ENCODE peak calls at places on chromosomes 12 and 14, in ten cellular contexts. One of them, this sample, is unnamed.

GRCh38 chr14:36315159-36315853 is 5.1 kb downstream of the MBIP start:
- DNase-seq in GM06990: no peak
- DNase-seq in WTC11: no peak
- DNase-seq in heart left ventricle: no peak
- DNase-seq in mesothelial cell of epicardium: no peak
- DNase-seq in fibroblast of the aortic adventitia: no peak
- DNase-seq in MM.1S: no peak
- DNase-seq in lower leg skin: no peak
- DNase-seq in body of pancreas: no peak
- DNase-seq in RWPE1: no peak
- DNase-seq in this sample: no peak

GRCh38 chr12:29517265-29517664 is 19.8 kb upstream of the OVCH1 start:
- DNase-seq in GM06990: no peak
- DNase-seq in WTC11: no peak
- DNase-seq in heart left ventricle: no peak
- DNase-seq in mesothelial cell of epicardium: no peak
- DNase-seq in fibroblast of the aortic adventitia: no peak
- DNase-seq in MM.1S: no peak
- DNase-seq in lower leg skin: no peak
- DNase-seq in body of pancreas: peak
- DNase-seq in RWPE1: no peak
- DNase-seq in this sample: no peak

GRCh38 chr12:75744607-75745256 is 233.3 kb upstream of the KRR1 start:
- DNase-seq in GM06990: no peak
- DNase-seq in WTC11: no peak
- DNase-seq in heart left ventricle: no peak
- DNase-seq in mesothelial cell of epicardium: no peak
- DNase-seq in fibroblast of the aortic adventitia: no peak
- DNase-seq in MM.1S: no peak
- DNase-seq in lower leg skin: no peak
- DNase-seq in body of pancreas: no peak
- DNase-seq in RWPE1: no peak
- DNase-seq in this sample: no peak

GRCh38 chr14:105899071-105899641 is 372.8 kb downstream of the TMEM121 start:
- DNase-seq in GM06990: no peak
- DNase-seq in WTC11: peak
- DNase-seq in heart left ventricle: peak
- DNase-seq in mesothelial cell of epicardium: no peak
- DNase-seq in fibroblast of the aortic adventitia: no peak
- DNase-seq in MM.1S: no peak
- DNase-seq in lower leg skin: no peak
- DNase-seq in body of pancreas: no peak
- DNase-seq in RWPE1: no peak
- DNase-seq in this sample: no peak

GRCh38 chr12:27864521-27864920 is 84.5 kb upstream of the MANSC4 start:
- DNase-seq in GM06990: no peak
- DNase-seq in WTC11: no peak
- DNase-seq in heart left ventricle: no peak
- DNase-seq in mesothelial cell of epicardium: no peak
- DNase-seq in fibroblast of the aortic adventitia: no peak
- DNase-seq in MM.1S: no peak
- DNase-seq in lower leg skin: no peak
- DNase-seq in body of pancreas: no peak
- DNase-seq in RWPE1: no peak
- DNase-seq in this sample: no peak

GRCh38 chr12:128098725-128099124 is 168.2 kb upstream of the TMEM132C start:
- DNase-seq in GM06990: no peak
- DNase-seq in WTC11: no peak
- DNase-seq in heart left ventricle: no peak
- DNase-seq in mesothelial cell of epicardium: no peak
- DNase-seq in fibroblast of the aortic adventitia: no peak
- DNase-seq in MM.1S: no peak
- DNase-seq in lower leg skin: peak
- DNase-seq in body of pancreas: peak
- DNase-seq in RWPE1: no peak
- DNase-seq in this sample: peak

GRCh38 chr14:91420686-91421085 is 3.1 kb upstream of the CCDC88C start:
- DNase-seq in GM06990: no peak
- DNase-seq in WTC11: no peak
- DNase-seq in heart left ventricle: no peak
- DNase-seq in mesothelial cell of epicardium: no peak
- DNase-seq in fibroblast of the aortic adventitia: no peak
- DNase-seq in MM.1S: no peak
- DNase-seq in lower leg skin: peak
- DNase-seq in body of pancreas: no peak
- DNase-seq in RWPE1: no peak
- DNase-seq in this sample: no peak

GRCh38 chr12:44603701-44604100 is 272.4 kb downstream of the NELL2 start:
- DNase-seq in GM06990: no peak
- DNase-seq in WTC11: no peak
- DNase-seq in heart left ventricle: no peak
- DNase-seq in mesothelial cell of epicardium: no peak
- DNase-seq in fibroblast of the aortic adventitia: no peak
- DNase-seq in MM.1S: no peak
- DNase-seq in lower leg skin: no peak
- DNase-seq in body of pancreas: no peak
- DNase-seq in RWPE1: no peak
- DNase-seq in this sample: no peak

GRCh38 chr14:65352964-65353530 is 59.5 kb upstream of the FUT8 start:
- DNase-seq in GM06990: peak
- DNase-seq in WTC11: no peak
- DNase-seq in heart left ventricle: no peak
- DNase-seq in mesothelial cell of epicardium: no peak
- DNase-seq in fibroblast of the aortic adventitia: no peak
- DNase-seq in MM.1S: peak
- DNase-seq in lower leg skin: peak
- DNase-seq in body of pancreas: no peak
- DNase-seq in RWPE1: peak
- DNase-seq in this sample: no peak

GRCh38 chr14:94360945-94361565 is 27.3 kb downstream of the SERPINA1 start:
- DNase-seq in GM06990: no peak
- DNase-seq in WTC11: no peak
- DNase-seq in heart left ventricle: no peak
- DNase-seq in mesothelial cell of epicardium: peak
- DNase-seq in fibroblast of the aortic adventitia: no peak
- DNase-seq in MM.1S: no peak
- DNase-seq in lower leg skin: peak
- DNase-seq in body of pancreas: no peak
- DNase-seq in RWPE1: no peak
- DNase-seq in this sample: no peak

GRCh38 chr12:123278150-123278627 is 6.5 kb upstream of the CDK2AP1 start:
- DNase-seq in GM06990: peak
- DNase-seq in WTC11: no peak
- DNase-seq in heart left ventricle: no peak
- DNase-seq in mesothelial cell of epicardium: no peak
- DNase-seq in fibroblast of the aortic adventitia: no peak
- DNase-seq in MM.1S: peak
- DNase-seq in lower leg skin: no peak
- DNase-seq in body of pancreas: no peak
- DNase-seq in RWPE1: no peak
- DNase-seq in this sample: no peak

GRCh38 chr14:57275023-57275664 is 6.4 kb downstream of the AP5M1 start:
- DNase-seq in GM06990: no peak
- DNase-seq in WTC11: no peak
- DNase-seq in heart left ventricle: no peak
- DNase-seq in mesothelial cell of epicardium: no peak
- DNase-seq in fibroblast of the aortic adventitia: peak
- DNase-seq in MM.1S: no peak
- DNase-seq in lower leg skin: no peak
- DNase-seq in body of pancreas: no peak
- DNase-seq in RWPE1: no peak
- DNase-seq in this sample: no peak

GRCh38 chr12:71710276-71711125 is 24.6 kb downstream of the TMEM19 start:
- DNase-seq in GM06990: no peak
- DNase-seq in WTC11: no peak
- DNase-seq in heart left ventricle: no peak
- DNase-seq in mesothelial cell of epicardium: no peak
- DNase-seq in fibroblast of the aortic adventitia: peak
- DNase-seq in MM.1S: no peak
- DNase-seq in lower leg skin: no peak
- DNase-seq in body of pancreas: no peak
- DNase-seq in RWPE1: peak
- DNase-seq in this sample: no peak

GRCh38 chr14:60165547-60165876 is 314 bp upstream of the DHRS7 start:
- DNase-seq in GM06990: no peak
- DNase-seq in WTC11: no peak
- DNase-seq in heart left ventricle: no peak
- DNase-seq in mesothelial cell of epicardium: no peak
- DNase-seq in fibroblast of the aortic adventitia: no peak
- DNase-seq in MM.1S: no peak
- DNase-seq in lower leg skin: no peak
- DNase-seq in body of pancreas: no peak
- DNase-seq in RWPE1: no peak
- DNase-seq in this sample: no peak

GRCh38 chr14:60166144-60166543 is 946 bp upstream of the DHRS7 start:
- DNase-seq in GM06990: no peak
- DNase-seq in WTC11: no peak
- DNase-seq in heart left ventricle: no peak
- DNase-seq in mesothelial cell of epicardium: no peak
- DNase-seq in fibroblast of the aortic adventitia: no peak
- DNase-seq in MM.1S: no peak
- DNase-seq in lower leg skin: no peak
- DNase-seq in body of pancreas: no peak
- DNase-seq in RWPE1: no peak
- DNase-seq in this sample: no peak

GRCh38 chr14:60164717-60165546 is at the start of gene DHRS7:
- DNase-seq in GM06990: peak
- DNase-seq in WTC11: peak
- DNase-seq in heart left ventricle: peak
- DNase-seq in mesothelial cell of epicardium: peak
- DNase-seq in fibroblast of the aortic adventitia: peak
- DNase-seq in MM.1S: peak
- DNase-seq in lower leg skin: peak
- DNase-seq in body of pancreas: peak
- DNase-seq in RWPE1: peak
- DNase-seq in this sample: peak

GRCh38 chr14:60163741-60164140 is 1.5 kb downstream of the DHRS7 start:
- DNase-seq in GM06990: no peak
- DNase-seq in WTC11: no peak
- DNase-seq in heart left ventricle: no peak
- DNase-seq in mesothelial cell of epicardium: no peak
- DNase-seq in fibroblast of the aortic adventitia: no peak
- DNase-seq in MM.1S: no peak
- DNase-seq in lower leg skin: no peak
- DNase-seq in body of pancreas: no peak
- DNase-seq in RWPE1: no peak
- DNase-seq in this sample: no peak

GRCh38 chr14:60164404-60164716 is 838 bp downstream of the DHRS7 start:
- DNase-seq in GM06990: no peak
- DNase-seq in WTC11: no peak
- DNase-seq in heart left ventricle: no peak
- DNase-seq in mesothelial cell of epicardium: no peak
- DNase-seq in fibroblast of the aortic adventitia: peak
- DNase-seq in MM.1S: no peak
- DNase-seq in lower leg skin: no peak
- DNase-seq in body of pancreas: no peak
- DNase-seq in RWPE1: no peak
- DNase-seq in this sample: no peak
- TF ChIP-seq CTCF in GM06990: no peak
- TF ChIP-seq CTCF in WTC11: no peak
- TF ChIP-seq CTCF in heart left ventricle: no peak
- TF ChIP-seq CTCF in mesothelial cell of epicardium: no peak
- TF ChIP-seq CTCF in fibroblast of the aortic adventitia: no peak
- TF ChIP-seq CTCF in MM.1S: no peak
- TF ChIP-seq CTCF in lower leg skin: no peak
- TF ChIP-seq CTCF in body of pancreas: no peak
- TF ChIP-seq CTCF in RWPE1: no peak
- TF ChIP-seq CTCF in this sample: no peak

GRCh38 chr12:64610660-64611429 is 550 bp downstream of the RASSF3 start:
- DNase-seq in GM06990: peak
- DNase-seq in WTC11: peak
- DNase-seq in heart left ventricle: peak
- DNase-seq in mesothelial cell of epicardium: peak
- DNase-seq in fibroblast of the aortic adventitia: peak
- DNase-seq in MM.1S: peak
- DNase-seq in lower leg skin: peak
- DNase-seq in body of pancreas: peak
- DNase-seq in RWPE1: peak
- DNase-seq in this sample: peak

GRCh38 chr12:64610092-64610659 is at the start of gene RASSF3:
- DNase-seq in GM06990: peak
- DNase-seq in WTC11: peak
- DNase-seq in heart left ventricle: peak
- DNase-seq in mesothelial cell of epicardium: peak
- DNase-seq in fibroblast of the aortic adventitia: peak
- DNase-seq in MM.1S: peak
- DNase-seq in lower leg skin: peak
- DNase-seq in body of pancreas: peak
- DNase-seq in RWPE1: peak
- DNase-seq in this sample: peak

GRCh38 chr12:64612843-64613242 is 2.5 kb downstream of the RASSF3 start:
- DNase-seq in GM06990: no peak
- DNase-seq in WTC11: no peak
- DNase-seq in heart left ventricle: no peak
- DNase-seq in mesothelial cell of epicardium: no peak
- DNase-seq in fibroblast of the aortic adventitia: no peak
- DNase-seq in MM.1S: no peak
- DNase-seq in lower leg skin: no peak
- DNase-seq in body of pancreas: no peak
- DNase-seq in RWPE1: no peak
- DNase-seq in this sample: no peak

GRCh38 chr12:64609543-64610091 is 678 bp upstream of the RASSF3 start:
- DNase-seq in GM06990: no peak
- DNase-seq in WTC11: no peak
- DNase-seq in heart left ventricle: no peak
- DNase-seq in mesothelial cell of epicardium: no peak
- DNase-seq in fibroblast of the aortic adventitia: peak
- DNase-seq in MM.1S: peak
- DNase-seq in lower leg skin: no peak
- DNase-seq in body of pancreas: no peak
- DNase-seq in RWPE1: peak
- DNase-seq in this sample: no peak

GRCh38 chr12:64611430-64612286 is 1.4 kb downstream of the RASSF3 start:
- DNase-seq in GM06990: no peak
- DNase-seq in WTC11: peak
- DNase-seq in heart left ventricle: peak
- DNase-seq in mesothelial cell of epicardium: peak
- DNase-seq in fibroblast of the aortic adventitia: peak
- DNase-seq in MM.1S: peak
- DNase-seq in lower leg skin: peak
- DNase-seq in body of pancreas: peak
- DNase-seq in RWPE1: peak
- DNase-seq in this sample: no peak
- TF ChIP-seq CTCF in GM06990: no peak
- TF ChIP-seq CTCF in WTC11: no peak
- TF ChIP-seq CTCF in heart left ventricle: peak
- TF ChIP-seq CTCF in mesothelial cell of epicardium: no peak
- TF ChIP-seq CTCF in fibroblast of the aortic adventitia: peak
- TF ChIP-seq CTCF in MM.1S: no peak
- TF ChIP-seq CTCF in lower leg skin: no peak
- TF ChIP-seq CTCF in body of pancreas: no peak
- TF ChIP-seq CTCF in RWPE1: no peak
- TF ChIP-seq CTCF in this sample: no peak

GRCh38 chr14:49892636-49893308 is at the start of gene ARF6:
- DNase-seq in GM06990: peak
- DNase-seq in WTC11: peak
- DNase-seq in heart left ventricle: peak
- DNase-seq in mesothelial cell of epicardium: peak
- DNase-seq in fibroblast of the aortic adventitia: peak
- DNase-seq in MM.1S: peak
- DNase-seq in lower leg skin: peak
- DNase-seq in body of pancreas: peak
- DNase-seq in RWPE1: peak
- DNase-seq in this sample: peak
- TF ChIP-seq CTCF in GM06990: no peak
- TF ChIP-seq CTCF in WTC11: no peak
- TF ChIP-seq CTCF in heart left ventricle: peak
- TF ChIP-seq CTCF in mesothelial cell of epicardium: no peak
- TF ChIP-seq CTCF in fibroblast of the aortic adventitia: peak
- TF ChIP-seq CTCF in MM.1S: no peak
- TF ChIP-seq CTCF in lower leg skin: no peak
- TF ChIP-seq CTCF in body of pancreas: peak
- TF ChIP-seq CTCF in RWPE1: no peak
- TF ChIP-seq CTCF in this sample: peak

GRCh38 chr14:22232486-22232885 is 356.5 kb downstream of the DAD1 start:
- DNase-seq in GM06990: no peak
- DNase-seq in WTC11: peak
- DNase-seq in heart left ventricle: no peak
- DNase-seq in mesothelial cell of epicardium: no peak
- DNase-seq in fibroblast of the aortic adventitia: no peak
- DNase-seq in MM.1S: no peak
- DNase-seq in lower leg skin: no peak
- DNase-seq in body of pancreas: no peak
- DNase-seq in RWPE1: no peak
- DNase-seq in this sample: no peak
- TF ChIP-seq CTCF in GM06990: no peak
- TF ChIP-seq CTCF in WTC11: no peak
- TF ChIP-seq CTCF in heart left ventricle: no peak
- TF ChIP-seq CTCF in mesothelial cell of epicardium: no peak
- TF ChIP-seq CTCF in fibroblast of the aortic adventitia: no peak
- TF ChIP-seq CTCF in MM.1S: no peak
- TF ChIP-seq CTCF in lower leg skin: no peak
- TF ChIP-seq CTCF in body of pancreas: no peak
- TF ChIP-seq CTCF in RWPE1: no peak
- TF ChIP-seq CTCF in this sample: no peak